ENCODE peak calls at places on chromosomes 2 and 18, in five cellular contexts. One of them, this sample, is unnamed.

GRCh38 chr2:80269806-80270205 is 34.7 kb downstream of the LRRTM1 start:
- DNase-seq in adipocyte: no peak
- DNase-seq in keratinocyte: no peak
- DNase-seq in left lung: no peak
- DNase-seq in HCT116: no peak
- DNase-seq in this sample: no peak

GRCh38 chr2:45046786-45047185 is 37.5 kb upstream of the SIX2 start:
- DNase-seq in adipocyte: peak; percentile 58
- DNase-seq in keratinocyte: no peak
- DNase-seq in left lung: no peak
- DNase-seq in HCT116: no peak
- DNase-seq in this sample: peak; percentile 44

GRCh38 chr2:118902279-118903028 is 39.5 kb upstream of the MARCO start:
- DNase-seq in adipocyte: no peak
- DNase-seq in keratinocyte: no peak
- DNase-seq in left lung: no peak
- DNase-seq in HCT116: no peak
- DNase-seq in this sample: no peak

GRCh38 chr2:241063587-241063986 is 38.5 kb downstream of the MTERF4 start:
- DNase-seq in adipocyte: no peak
- DNase-seq in keratinocyte: no peak
- DNase-seq in left lung: peak; percentile 70
- DNase-seq in HCT116: no peak
- DNase-seq in this sample: no peak

GRCh38 chr18:3603460-3604259 is 153.7 kb downstream of the TGIF1 start:
- DNase-seq in adipocyte: peak; percentile 98
- DNase-seq in keratinocyte: no peak
- DNase-seq in left lung: no peak
- DNase-seq in HCT116: peak; percentile 94
- DNase-seq in this sample: peak; percentile 99

GRCh38 chr18:12092398-12093229 is 1.0 kb upstream of the ANKRD62 start:
- DNase-seq in adipocyte: no peak
- DNase-seq in keratinocyte: no peak
- DNase-seq in left lung: peak; percentile 63
- DNase-seq in HCT116: peak; percentile 13
- DNase-seq in this sample: no peak

GRCh38 chr2:67037655-67038054 is 359.5 kb upstream of the ETAA1 start:
- DNase-seq in adipocyte: no peak
- DNase-seq in keratinocyte: no peak
- DNase-seq in left lung: no peak
- DNase-seq in HCT116: no peak
- DNase-seq in this sample: no peak

GRCh38 chr2:1603521-1603920 is 140.8 kb downstream of the PXDN start:
- DNase-seq in adipocyte: no peak
- DNase-seq in keratinocyte: no peak
- DNase-seq in left lung: no peak
- DNase-seq in HCT116: no peak
- DNase-seq in this sample: no peak

GRCh38 chr2:17543131-17543660 is 2.7 kb downstream of the VSNL1 start:
- DNase-seq in adipocyte: no peak
- DNase-seq in keratinocyte: no peak
- DNase-seq in left lung: no peak
- DNase-seq in HCT116: no peak
- DNase-seq in this sample: no peak

GRCh38 chr2:84619784-84620371 is 103.6 kb downstream of the DNAH6 start:
- DNase-seq in adipocyte: no peak
- DNase-seq in keratinocyte: no peak
- DNase-seq in left lung: no peak
- DNase-seq in HCT116: no peak
- DNase-seq in this sample: no peak
- H3K4me3 ChIP-seq in adipocyte: no peak overlapping the region
- H3K4me3 ChIP-seq in keratinocyte: no peak overlapping the region
- H3K4me3 ChIP-seq in left lung: no peak overlapping the region
- H3K4me3 ChIP-seq in HCT116: no peak overlapping the region
- H3K4me3 ChIP-seq in this sample: no peak overlapping the region

DNA sequence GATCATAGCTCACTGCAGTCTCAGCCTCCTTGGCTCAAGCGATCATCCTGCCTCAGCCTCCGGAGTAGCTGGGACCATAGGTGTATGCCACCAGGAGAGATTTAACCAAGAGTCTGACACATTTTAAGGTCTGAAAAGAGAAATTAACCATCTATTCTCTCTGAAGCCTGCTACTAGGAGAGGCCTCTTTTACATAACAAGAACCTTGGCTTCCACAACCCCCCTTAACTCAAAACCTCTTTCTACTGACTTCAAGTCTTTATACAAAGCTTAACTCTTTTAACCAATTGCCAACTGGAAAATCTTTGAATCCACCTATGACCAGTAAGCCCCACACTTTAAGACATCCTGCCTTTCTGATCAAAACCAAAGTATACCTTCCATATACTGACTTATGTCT is 279.9 kb upstream of the CELF4 start:
- DNase-seq in adipocyte: no peak
- DNase-seq in keratinocyte: no peak
- DNase-seq in left lung: no peak
- DNase-seq in HCT116: no peak
- DNase-seq in this sample: no peak
- H3K4me3 ChIP-seq in adipocyte: no peak overlapping the region
- H3K4me3 ChIP-seq in keratinocyte: no peak overlapping the region
- H3K4me3 ChIP-seq in left lung: no peak overlapping the region
- H3K4me3 ChIP-seq in HCT116: no peak overlapping the region
- H3K4me3 ChIP-seq in this sample: no peak overlapping the region

DNA sequence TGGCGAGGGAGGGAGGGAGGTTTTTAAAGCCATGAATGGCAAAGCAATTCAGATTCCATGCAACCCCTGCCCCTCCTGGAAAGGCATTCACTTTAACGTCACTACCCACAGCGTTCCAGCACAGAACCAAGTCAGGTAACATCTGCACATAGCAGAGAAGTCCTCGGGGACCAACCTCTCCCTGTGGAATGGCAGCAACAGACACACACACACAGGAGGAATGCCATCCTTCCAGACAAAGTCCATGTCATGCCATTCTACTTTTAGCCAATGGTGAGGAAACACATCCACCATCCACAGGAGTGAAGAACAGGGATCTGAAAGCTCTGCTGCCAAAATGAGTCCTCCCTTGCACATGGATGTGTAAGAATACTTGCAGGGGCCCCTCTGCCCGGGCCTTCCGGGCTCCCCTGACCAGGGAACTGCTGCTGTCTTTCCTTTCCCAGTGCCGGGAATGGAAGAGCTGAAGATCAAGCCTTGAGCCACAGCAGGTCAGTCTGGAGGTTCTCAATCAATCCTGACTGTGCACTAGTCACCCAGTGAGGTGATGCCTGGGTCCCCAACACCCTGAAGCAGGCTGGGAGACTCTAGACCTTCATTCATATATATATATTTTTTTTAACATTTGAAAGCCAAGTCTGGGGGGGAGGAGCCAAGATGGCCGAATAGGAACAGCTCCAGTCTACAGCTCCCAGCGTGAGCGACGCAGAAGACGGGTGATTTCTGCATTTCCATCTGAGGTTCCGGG is 63.7 kb downstream of the UXS1 start:
- DNase-seq in adipocyte: no peak
- DNase-seq in keratinocyte: no peak
- DNase-seq in left lung: no peak
- DNase-seq in HCT116: no peak
- DNase-seq in this sample: no peak
- H3K4me3 ChIP-seq in adipocyte: no peak overlapping the region
- H3K4me3 ChIP-seq in keratinocyte: peak overlapping the region; percentile 63
- H3K4me3 ChIP-seq in left lung: no peak overlapping the region
- H3K4me3 ChIP-seq in HCT116: peak overlapping the region; percentile 48
- H3K4me3 ChIP-seq in this sample: no peak overlapping the region

GRCh38 chr2:174336403-174337336 is 1.9 kb downstream of the SP9 start:
- DNase-seq in adipocyte: no peak
- DNase-seq in keratinocyte: no peak
- DNase-seq in left lung: peak; percentile 86
- DNase-seq in HCT116: peak; percentile 48
- DNase-seq in this sample: no peak

GRCh38 chr2:174335605-174336402 is 1.1 kb downstream of the SP9 start:
- DNase-seq in adipocyte: peak; percentile 21
- DNase-seq in keratinocyte: no peak
- DNase-seq in left lung: peak; percentile 79
- DNase-seq in HCT116: no peak
- DNase-seq in this sample: peak; percentile 36

GRCh38 chr2:174338155-174338495 is 3.4 kb downstream of the SP9 start:
- DNase-seq in adipocyte: peak; percentile 17
- DNase-seq in keratinocyte: no peak
- DNase-seq in left lung: no peak
- DNase-seq in HCT116: no peak
- DNase-seq in this sample: no peak

GRCh38 chr2:174338626-174339570 is 4.1 kb downstream of the SP9 start:
- DNase-seq in adipocyte: peak; percentile 6
- DNase-seq in keratinocyte: no peak
- DNase-seq in left lung: no peak
- DNase-seq in HCT116: no peak
- DNase-seq in this sample: no peak

DNA sequence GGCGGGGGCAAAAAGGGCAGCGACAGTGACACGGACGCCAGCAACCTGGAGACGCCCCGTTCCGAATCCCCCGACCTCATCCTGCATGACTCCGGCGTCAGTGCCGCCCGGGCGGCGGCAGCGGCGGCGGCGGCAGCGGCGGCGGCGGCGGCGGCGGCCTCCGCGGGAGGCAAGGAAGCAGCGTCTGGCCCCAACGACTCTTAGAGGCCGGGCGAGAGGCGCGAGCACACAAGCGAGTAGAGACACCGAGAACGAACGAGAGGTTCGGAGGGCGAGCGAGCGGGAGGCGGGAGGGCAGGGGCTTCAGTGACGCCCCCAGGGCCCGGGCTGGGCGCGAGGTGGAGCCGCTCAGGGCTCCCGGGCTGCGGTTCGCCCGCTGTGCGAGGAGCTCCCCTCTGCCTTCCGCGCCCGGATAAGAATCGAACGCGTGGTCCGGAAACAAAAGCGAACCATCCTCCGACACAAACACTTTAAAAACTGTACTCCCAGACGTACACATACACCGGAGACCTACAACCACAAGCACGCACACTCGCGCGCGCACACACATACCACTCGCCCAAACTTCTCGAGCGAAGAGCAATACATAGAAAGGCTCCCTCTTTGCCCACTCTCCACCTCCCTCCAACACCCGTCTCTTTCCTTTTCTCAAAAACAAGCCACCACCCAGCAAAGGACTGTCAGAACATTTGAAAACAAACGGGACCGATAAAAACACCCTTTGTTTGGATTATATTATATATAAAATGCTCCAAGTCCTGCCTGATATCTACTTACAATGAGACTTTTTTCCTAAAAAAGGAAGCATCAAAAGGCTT is 2.8 kb downstream of the SP9 start:
- DNase-seq in adipocyte: peak; percentile 52
- DNase-seq in keratinocyte: no peak
- DNase-seq in left lung: no peak
- DNase-seq in HCT116: no peak
- DNase-seq in this sample: peak; percentile 50
- H3K4me3 ChIP-seq in adipocyte: peak overlapping the region; percentile 80
- H3K4me3 ChIP-seq in keratinocyte: peak overlapping the region; percentile 44
- H3K4me3 ChIP-seq in left lung: peak overlapping the region; percentile 36
- H3K4me3 ChIP-seq in HCT116: peak overlapping the region; percentile 64
- H3K4me3 ChIP-seq in this sample: peak overlapping the region; percentile 48

This sample was measured in AG10803.